ENCODE peak calls at places on chromosomes 6 and 20, in eight cellular contexts. J is OCI-LY7, F is GM23338, L is GM23248, G is hepatocyte, P is PC-3, W is SK-N-SH, V is MM.1S. Q is an unnamed sample.

GRCh38 chr6:107228754-107229153 is 113.4 kb upstream of the BEND3 start:
- DNase-seq in J (no peak), V (no peak), G (no peak), F (no peak), P (peak), L (no peak), W (no peak), Q (no peak)

GRCh38 chr6:51049288-51049982 is 230.8 kb downstream of the TFAP2B start:
- DNase-seq in G (no peak), V (no peak), J (no peak), P (no peak), W (no peak), F (no peak), L (no peak), Q (no peak)

GRCh38 chr20:48605364-48606116 is 222.3 kb downstream of the PREX1 start:
- DNase-seq in P (no peak), W (no peak), V (no peak), J (no peak), G (no peak), F (no peak), L (no peak), Q (no peak)

GRCh38 chr6:83974409-83975050 is 59.0 kb upstream of the MRAP2 start:
- DNase-seq in G (no peak), P (no peak), L (no peak), W (no peak), F (no peak), V (no peak), J (no peak), Q (no peak)

GRCh38 chr6:131954775-131955107 is 3.6 kb upstream of the CCN2 start:
- DNase-seq in F (peak), G (peak), J (no peak), V (no peak), L (peak), W (no peak), P (peak), Q (no peak)

GRCh38 chr6:112827793-112828192 is 480.7 kb downstream of the RFPL4B start:
- DNase-seq in J (peak), P (no peak), G (no peak), W (no peak), L (peak), V (peak), F (no peak), Q (peak)

GRCh38 chr6:78629154-78629721 is 238.1 kb upstream of the IRAK1BP1 start:
- DNase-seq in L (peak), P (no peak), G (no peak), V (no peak), W (peak), J (no peak), F (peak), Q (no peak)

GRCh38 chr6:87465041-87465440 is 7.7 kb upstream of the SLC35A1 start:
- DNase-seq in G (peak), V (no peak), J (no peak), W (no peak), L (peak), F (no peak), P (no peak), Q (no peak)

GRCh38 chr6:159716247-159717086 is 10.8 kb upstream of the WTAP start:
- DNase-seq in W (no peak), L (peak), G (peak), P (peak), V (no peak), F (no peak), J (no peak), Q (no peak)

GRCh38 chr6:17390276-17390675 is 3.1 kb upstream of the CAP2 start:
- DNase-seq in V (no peak), F (no peak), L (no peak), J (no peak), W (no peak), G (no peak), P (no peak), Q (no peak)

GRCh38 chr6:40177596-40177995 is 243.3 kb upstream of the MOCS1 start:
- DNase-seq in V (no peak), J (no peak), P (no peak), F (peak), G (no peak), W (no peak), L (no peak), Q (no peak)

GRCh38 chr20:56988446-56988845 is 278.0 kb downstream of the BMP7 start:
- DNase-seq in W (no peak), V (no peak), L (no peak), P (no peak), G (no peak), F (no peak), J (no peak), Q (no peak)

GRCh38 chr20:43843096-43843964 is 71.3 kb upstream of the TOX2 start:
- DNase-seq in F (no peak), L (peak), J (no peak), W (no peak), P (peak), V (peak), G (no peak), Q (no peak)

GRCh38 chr20:43536041-43536816 is 22.6 kb upstream of the SGK2 start:
- DNase-seq in L (no peak), G (no peak), V (no peak), J (no peak), F (no peak), W (no peak), P (no peak), Q (no peak)

GRCh38 chr6:111721677-111722219 is 116.1 kb upstream of the TRAF3IP2 start:
- DNase-seq in P (peak), V (peak), W (peak), G (peak), F (peak), J (peak), L (peak), Q (peak)

GRCh38 chr6:37010402-37010892 is 5.0 kb downstream of the FGD2 start:
- DNase-seq in V (no peak), L (no peak), P (no peak), F (no peak), J (no peak), W (no peak), G (no peak), Q (no peak)

GRCh38 chr6:109373333-109373732 is 8.9 kb downstream of the CD164 start:
- DNase-seq in F (no peak), G (no peak), V (no peak), L (no peak), W (no peak), J (no peak), P (no peak), Q (no peak)

GRCh38 chr6:89007209-89008001 is 44.0 kb upstream of the RNGTT start:
- DNase-seq in F (peak), J (no peak), V (no peak), G (peak), L (no peak), W (no peak), P (no peak), Q (no peak)

GRCh38 chr20:23049201-23049932 is at the start of gene THBD:
- DNase-seq in G (peak), W (no peak), L (peak), P (peak), J (no peak), V (no peak), F (peak), Q (peak)

GRCh38 chr20:59628171-59628570 is 23.8 kb downstream of the PHACTR3 start:
- DNase-seq in F (no peak), V (no peak), L (no peak), G (no peak), W (no peak), J (no peak), P (no peak), Q (no peak)

GRCh38 chr6:71125216-71125615 is 163.4 kb upstream of the OGFRL1 start:
- DNase-seq in G (no peak), J (no peak), V (no peak), L (no peak), P (no peak), F (no peak), W (peak), Q (no peak)

GRCh38 chr20:32989507-32990283 is 14.5 kb downstream of the SUN5 start:
- DNase-seq in P (no peak), L (no peak), V (no peak), W (no peak), F (no peak), G (no peak), J (no peak), Q (no peak)

GRCh38 chr6:144008501-144009245 is 614 bp upstream of the PLAGL1 start:
- DNase-seq in W (no peak), P (peak), F (peak), V (no peak), L (peak), J (no peak), G (no peak), Q (peak)

GRCh38 chr6:3382399-3383279 is 74.2 kb downstream of the SLC22A23 start:
- DNase-seq in L (peak), P (peak), F (no peak), J (no peak), G (peak), W (no peak), V (no peak), Q (no peak)

GRCh38 chr6:36120979-36121706 is 9.2 kb upstream of the MAPK13 start:
- DNase-seq in G (peak), J (peak), F (peak), V (peak), W (no peak), L (peak), P (peak), Q (no peak)

GRCh38 chr6:44475417-44475778 is 87.9 kb downstream of the CDC5L start:
- DNase-seq in J (no peak), L (no peak), W (no peak), V (no peak), F (no peak), G (no peak), P (no peak), Q (no peak)

GRCh38 chr20:25750765-25751696 is 54.4 kb upstream of the ZNF337 start:
- DNase-seq in J (peak), L (peak), V (peak), F (peak), W (peak), G (no peak), P (peak), Q (peak)

GRCh38 chr20:46717818-46718541 is 8.5 kb downstream of the SLC2A10 start:
- DNase-seq in F (no peak), J (no peak), P (no peak), L (no peak), W (no peak), V (no peak), G (no peak), Q (no peak)

GRCh38 chr6:149079911-149080501 is 237.5 kb upstream of the TAB2 start:
- DNase-seq in W (no peak), P (no peak), V (no peak), G (peak), J (no peak), F (no peak), L (peak), Q (no peak)

GRCh38 chr6:41066867-41067304 is 5.3 kb downstream of the OARD1 start:
- DNase-seq in G (peak), L (peak), W (peak), P (peak), V (peak), J (peak), F (peak), Q (peak)

GRCh38 chr6:133099573-133099972 is 141.6 kb upstream of the EYA4 start:
- DNase-seq in L (peak), V (no peak), W (no peak), J (no peak), G (no peak), P (peak), F (peak), Q (no peak)

GRCh38 chr6:20312581-20312980 is 89.1 kb upstream of the E2F3 start:
- DNase-seq in F (no peak), G (no peak), V (no peak), W (no peak), P (no peak), L (no peak), J (no peak), Q (no peak)

GRCh38 chr6:88952065-88952704 is 11.2 kb downstream of the RNGTT start:
- DNase-seq in L (peak), P (no peak), V (no peak), G (no peak), J (no peak), F (no peak), W (no peak), Q (no peak)

GRCh38 chr20:37071481-37071911 is 24.3 kb downstream of the RBL1 start:
- DNase-seq in W (no peak), L (peak), G (no peak), J (no peak), V (peak), P (peak), F (no peak), Q (no peak)

GRCh38 chr6:143884161-143884560 is 19.9 kb downstream of the ZC2HC1B start:
- DNase-seq in P (no peak), W (no peak), J (no peak), L (peak), F (no peak), V (no peak), G (no peak), Q (no peak)

GRCh38 chr6:71412559-71412958 is 123.9 kb downstream of the OGFRL1 start:
- DNase-seq in G (no peak), J (no peak), V (no peak), L (no peak), W (no peak), F (no peak), P (peak), Q (peak)

GRCh38 chr6:149313070-149313469 is 4.4 kb upstream of the TAB2 start:
- DNase-seq in V (no peak), W (no peak), L (no peak), P (no peak), J (no peak), G (no peak), F (no peak), Q (no peak)

GRCh38 chr6:96923871-96924493 is 546 bp upstream of the KLHL32 start:
- DNase-seq in G (no peak), W (peak), V (peak), P (no peak), J (no peak), L (peak), F (no peak), Q (peak)

GRCh38 chr6:7919871-7920270 is 9.3 kb upstream of the TXNDC5 start:
- DNase-seq in W (no peak), P (peak), J (no peak), L (peak), V (no peak), F (peak), G (peak), Q (no peak)

GRCh38 chr6:14462135-14462905 is 344.7 kb downstream of the CD83 start:
- DNase-seq in G (no peak), P (no peak), V (no peak), J (no peak), W (no peak), L (no peak), F (no peak), Q (no peak)

GRCh38 chr6:14464049-14464448 is 346.5 kb downstream of the CD83 start:
- DNase-seq in V (no peak), W (no peak), F (peak), P (no peak), J (no peak), G (no peak), L (peak), Q (peak)

GRCh38 chr6:14463110-14463509 is 345.5 kb downstream of the CD83 start:
- DNase-seq in P (no peak), W (no peak), G (no peak), L (no peak), V (no peak), J (no peak), F (no peak), Q (no peak)

GRCh38 chr6:14466278-14466677 is 348.7 kb downstream of the CD83 start:
- DNase-seq in G (no peak), J (no peak), V (no peak), P (no peak), L (peak), F (no peak), W (no peak), Q (no peak)

DNA sequence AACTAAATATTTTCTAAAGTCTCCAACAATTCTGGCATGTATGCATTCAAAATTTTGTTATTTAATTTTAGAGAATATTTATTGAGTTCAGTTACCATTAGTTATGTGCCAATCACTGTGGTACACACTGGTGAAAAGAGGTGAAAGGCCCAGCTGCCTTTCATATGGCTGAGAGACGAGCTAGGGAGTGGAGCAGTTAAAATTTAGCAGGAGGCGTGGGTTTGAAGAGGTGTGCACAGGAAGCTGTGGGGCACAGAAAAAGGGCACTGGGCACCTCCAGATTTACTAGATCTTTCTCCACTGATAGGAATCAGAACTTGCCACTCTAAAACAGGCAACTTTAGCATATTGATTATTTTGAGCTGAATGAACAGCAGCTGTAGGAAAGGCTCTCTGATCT is 347.1 kb downstream of the CD83 start:
- DNase-seq in G (no peak), W (no peak), F (no peak), L (no peak), J (no peak), P (no peak), V (no peak), Q (no peak)
- H3K4me2 ChIP-seq in G (no peak), W (no peak), F (no peak), L (no peak), J (no peak), P (no peak), V (no peak), Q (no peak)

GRCh38 chr20:24388828-24389325 is 80.6 kb upstream of the SYNDIG1 start:
- DNase-seq in V (no peak), J (no peak), P (no peak), F (no peak), G (no peak), L (no peak), W (no peak), Q (no peak)

GRCh38 chr20:24381886-24382285 is 87.5 kb upstream of the SYNDIG1 start:
- DNase-seq in G (no peak), J (no peak), V (no peak), L (no peak), P (no peak), W (no peak), F (no peak), Q (no peak)

GRCh38 chr20:24382330-24382729 is 87.1 kb upstream of the SYNDIG1 start:
- DNase-seq in W (peak), L (no peak), J (no peak), V (no peak), P (no peak), F (no peak), G (no peak), Q (no peak)

GRCh38 chr20:24382775-24383174 is 86.7 kb upstream of the SYNDIG1 start:
- DNase-seq in G (peak), V (no peak), P (no peak), F (no peak), W (peak), L (no peak), J (no peak), Q (no peak)

GRCh38 chr20:24384865-24385264 is 84.6 kb upstream of the SYNDIG1 start:
- DNase-seq in L (no peak), P (no peak), W (no peak), F (no peak), J (no peak), G (no peak), V (no peak), Q (no peak)
- TF ChIP-seq EZH2phosphoT487 in L (no peak), P (no peak), W (no peak), F (no peak), J (no peak), G (no peak), V (no peak), Q (no peak)

GRCh38 chr6:47126647-47127339 is 84.7 kb upstream of the ADGRF1 start:
- DNase-seq in L (no peak), W (no peak), F (peak), J (no peak), P (peak), V (no peak), G (peak), Q (no peak)
- H3K4me2 ChIP-seq in L (no peak), W (no peak), F (no peak), J (no peak), P (no peak), V (no peak), G (peak), Q (no peak)

GRCh38 chr20:8155848-8156602 is 24.0 kb downstream of the PLCB1 start:
- DNase-seq in V (no peak), L (peak), F (no peak), W (no peak), J (no peak), P (peak), G (no peak), Q (no peak)
- TF ChIP-seq EZH2phosphoT487 in V (no peak), L (no peak), F (no peak), W (no peak), J (no peak), P (no peak), G (no peak), Q (no peak)

DNA sequence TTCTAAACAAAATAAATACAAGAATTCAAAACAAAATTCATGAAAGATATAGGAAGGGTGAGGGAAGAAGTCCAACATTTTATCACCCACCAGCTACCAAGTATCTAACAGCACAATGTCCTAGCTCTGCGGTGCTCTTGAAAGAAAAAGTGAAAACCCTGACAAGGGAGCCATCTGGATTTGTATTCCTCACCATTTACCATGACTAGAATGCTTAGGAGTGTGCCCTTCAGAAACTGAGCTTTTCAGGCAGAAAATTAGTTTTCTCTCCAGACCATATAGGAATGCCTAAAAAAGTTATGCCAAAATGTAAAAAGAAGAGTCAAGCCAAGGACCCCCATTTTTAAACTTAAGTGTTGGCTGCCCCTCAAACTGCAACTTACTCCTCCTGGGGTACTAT is 4.5 kb downstream of the SNX5 start:
- DNase-seq in F (no peak), V (no peak), G (no peak), W (no peak), P (no peak), J (no peak), L (no peak), Q (no peak)
- H3K4me2 ChIP-seq in F (peak), V (peak), G (peak), W (no peak), P (peak), J (peak), L (no peak), Q (peak)

GRCh38 chr20:2429061-2429460 is 41.5 kb downstream of the SNRPB start:
- DNase-seq in W (no peak), V (no peak), F (no peak), G (no peak), L (peak), P (no peak), J (no peak), Q (no peak)
- TF ChIP-seq EZH2phosphoT487 in W (no peak), V (no peak), F (no peak), G (no peak), L (no peak), P (no peak), J (no peak), Q (no peak)